ENCODE peak calls at places on chromosomes 5 and 9, in ten cellular contexts. X, D, I, K, O, F, B, L, S and Z are unnamed samples.
A peak's percentile ranks its signal among the peaks of the same experiment; 100 is the strongest.

GRCh38 chr9:89903076-89903475 is 298.3 kb downstream of the GADD45G start:
- DNase-seq in X (no peak), D (no peak), I (no peak), K (no peak), O (no peak), F (no peak), B (peak; percentile 33), L (no peak), S (no peak), Z (no peak)

GRCh38 chr5:163005949-163006348 is 431.4 kb upstream of the CCNG1 start:
- DNase-seq in X (no peak), D (no peak), I (no peak), K (no peak), O (no peak), F (no peak), B (no peak), L (no peak), S (no peak), Z (no peak)

GRCh38 chr9:114911167-114911821 is 19.1 kb downstream of the TNFSF8 start:
- DNase-seq in X (peak; percentile 23), D (peak; percentile 52), I (no peak), K (peak; percentile 67), O (no peak), F (peak; percentile 33), B (no peak), L (peak; percentile 83), S (peak; percentile 51), Z (no peak)

GRCh38 chr9:6557883-6558282 is 87.6 kb downstream of the GLDC start:
- DNase-seq in X (peak; percentile 18), D (no peak), I (no peak), K (peak; percentile 45), O (no peak), F (no peak), B (no peak), L (no peak), S (no peak), Z (no peak)

GRCh38 chr5:160692272-160692671 is 159.7 kb downstream of the ATP10B start:
- DNase-seq in X (no peak), D (no peak), I (no peak), K (no peak), O (no peak), F (no peak), B (no peak), L (no peak), S (no peak), Z (no peak)

GRCh38 chr5:61362796-61363364 is 30.8 kb downstream of the ZSWIM6 start:
- DNase-seq in X (no peak), D (peak; percentile 15), I (no peak), K (peak; percentile 14), O (no peak), F (no peak), B (no peak), L (no peak), S (peak; percentile 40), Z (no peak)

GRCh38 chr5:6732634-6733410 is 19.6 kb downstream of the TENT4A start:
- DNase-seq in X (no peak), D (no peak), I (no peak), K (peak; percentile 82), O (no peak), F (no peak), B (peak; percentile 58), L (no peak), S (peak; percentile 79), Z (peak; percentile 83)

GRCh38 chr5:157934600-157934999 is 75.7 kb upstream of the CLINT1 start:
- DNase-seq in X (no peak), D (no peak), I (no peak), K (no peak), O (no peak), F (no peak), B (no peak), L (no peak), S (no peak), Z (no peak)

GRCh38 chr5:160655717-160656116 is 196.3 kb downstream of the ATP10B start:
- DNase-seq in X (no peak), D (no peak), I (peak; percentile 94), K (no peak), O (no peak), F (no peak), B (no peak), L (no peak), S (no peak), Z (peak; percentile 77)

GRCh38 chr9:70390922-70391321 is 23.5 kb downstream of the KLF9 start:
- DNase-seq in X (no peak), D (no peak), I (no peak), K (peak; percentile 56), O (no peak), F (no peak), B (no peak), L (no peak), S (no peak), Z (no peak)

GRCh38 chr9:129350143-129350935 is 172.3 kb upstream of the IER5L start:
- DNase-seq in X (no peak), D (no peak), I (no peak), K (no peak), O (no peak), F (no peak), B (no peak), L (no peak), S (no peak), Z (no peak)

GRCh38 chr5:2471152-2471879 is 280.2 kb downstream of the IRX2 start:
- DNase-seq in X (no peak), D (no peak), I (no peak), K (no peak), O (no peak), F (no peak), B (no peak), L (no peak), S (no peak), Z (no peak)

GRCh38 chr5:156200938-156201792 is 125.8 kb upstream of the SGCD start:
- DNase-seq in X (no peak), D (no peak), I (no peak), K (no peak), O (no peak), F (no peak), B (no peak), L (no peak), S (no peak), Z (no peak)